ENCODE peak calls at places on chromosomes 16 and 17, in four cellular contexts. A is mesendoderm, G is mesenchymal stem cell, N is IMR-90. L is an unnamed sample.

GRCh38 chr17:45385331-45385997 is 47.2 kb downstream of the ARHGAP27 start:
- DNase-seq in A (peak), G (peak), N (peak), L (peak)

GRCh38 chr16:9978160-9978725 is 204.0 kb downstream of the GRIN2A start:
- DNase-seq in A (no peak), G (no peak), N (no peak), L (no peak)

GRCh38 chr17:20226814-20227482 is 217.8 kb downstream of the SPECC1 start:
- DNase-seq in A (peak), G (peak), N (peak), L (peak)

GRCh38 chr16:27425961-27426360 is 24.0 kb downstream of the IL21R start:
- DNase-seq in A (no peak), G (no peak), N (no peak), L (no peak)

GRCh38 chr17:76161113-76161512 is 20.1 kb upstream of the FOXJ1 start:
- DNase-seq in A (no peak), G (no peak), N (no peak), L (no peak)

GRCh38 chr16:16189842-16190241 is 33.5 kb downstream of the ABCC6 start:
- DNase-seq in A (no peak), G (no peak), N (no peak), L (no peak)

GRCh38 chr17:78168906-78169793 is 769 bp downstream of the SYNGR2 start:
- DNase-seq in A (peak), G (peak), N (peak), L (peak)

GRCh38 chr16:2767891-2768290 is 9.2 kb downstream of the ELOB start:
- DNase-seq in A (no peak), G (no peak), N (no peak), L (no peak)

GRCh38 chr17:8742828-8743227 is 1.8 kb downstream of the CCDC42 start:
- DNase-seq in A (no peak), G (no peak), N (no peak), L (no peak)

GRCh38 chr17:72136692-72137550 is 16.1 kb downstream of the SOX9 start:
- DNase-seq in A (no peak), G (no peak), N (peak), L (no peak)

GRCh38 chr17:82871056-82871775 is 31.4 kb upstream of the ZNF750 start:
- DNase-seq in A (no peak), G (no peak), N (no peak), L (no peak)

GRCh38 chr16:84730406-84731106 is 30.8 kb downstream of the USP10 start:
- DNase-seq in A (peak), G (peak), N (peak), L (peak)

GRCh38 chr17:73436966-73437365 is 125.2 kb upstream of the CDC42EP4 start:
- DNase-seq in A (no peak), G (peak), N (peak), L (no peak)

GRCh38 chr16:20918486-20919239 is 18.1 kb downstream of the LYRM1 start:
- DNase-seq in A (no peak), G (peak), N (peak), L (no peak)

GRCh38 chr17:16474012-16474725 is 17.8 kb downstream of the LRRC75A start:
- DNase-seq in A (peak), G (peak), N (peak), L (no peak)

DNA sequence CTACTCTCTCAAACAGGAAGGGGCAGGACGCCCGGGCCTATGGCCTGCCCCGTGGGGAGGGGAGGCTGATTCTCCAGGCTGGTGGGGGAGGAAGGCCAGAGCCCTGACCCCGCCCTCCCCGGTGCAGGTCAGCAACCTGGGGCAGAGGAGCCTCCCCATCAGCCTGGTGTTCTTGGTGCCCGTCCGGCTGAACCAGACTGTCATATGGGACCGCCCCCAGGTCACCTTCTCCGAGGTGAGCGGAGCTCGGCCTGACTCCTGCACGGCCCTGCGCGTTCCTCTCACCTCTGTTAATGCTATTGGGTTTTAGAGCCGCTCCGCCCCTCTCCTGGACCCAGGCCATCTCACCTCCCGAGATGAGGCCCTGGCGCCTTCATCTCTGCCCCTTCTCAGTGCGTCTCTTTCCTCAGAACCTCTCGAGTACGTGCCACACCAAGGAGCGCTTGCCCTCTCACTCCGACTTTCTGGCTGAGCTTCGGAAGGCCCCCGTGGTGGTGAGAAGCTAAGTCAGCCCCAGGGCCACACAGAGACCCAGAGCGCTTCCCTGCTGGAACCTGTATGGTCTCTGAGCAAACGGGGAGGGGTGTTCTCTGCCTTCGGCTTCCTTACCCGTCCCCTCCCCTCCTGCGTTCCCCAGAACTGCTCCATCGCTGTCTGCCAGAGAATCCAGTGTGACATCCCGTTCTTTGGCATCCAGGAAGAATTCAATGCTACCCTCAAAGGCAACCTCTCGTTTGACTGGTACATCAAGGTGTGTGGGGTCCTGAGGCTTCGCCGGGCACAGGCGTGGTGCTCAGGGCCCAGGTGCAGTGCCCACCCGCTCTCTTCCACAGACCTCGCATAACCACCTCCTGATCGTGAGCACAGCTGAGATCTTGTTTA is 25.1 kb upstream of the ITGAX start:
- DNase-seq in A (peak), G (no peak), N (no peak), L (no peak)
- H3K23ac ChIP-seq in A (no peak), G (no peak), N (no peak), L (no peak)

DNA sequence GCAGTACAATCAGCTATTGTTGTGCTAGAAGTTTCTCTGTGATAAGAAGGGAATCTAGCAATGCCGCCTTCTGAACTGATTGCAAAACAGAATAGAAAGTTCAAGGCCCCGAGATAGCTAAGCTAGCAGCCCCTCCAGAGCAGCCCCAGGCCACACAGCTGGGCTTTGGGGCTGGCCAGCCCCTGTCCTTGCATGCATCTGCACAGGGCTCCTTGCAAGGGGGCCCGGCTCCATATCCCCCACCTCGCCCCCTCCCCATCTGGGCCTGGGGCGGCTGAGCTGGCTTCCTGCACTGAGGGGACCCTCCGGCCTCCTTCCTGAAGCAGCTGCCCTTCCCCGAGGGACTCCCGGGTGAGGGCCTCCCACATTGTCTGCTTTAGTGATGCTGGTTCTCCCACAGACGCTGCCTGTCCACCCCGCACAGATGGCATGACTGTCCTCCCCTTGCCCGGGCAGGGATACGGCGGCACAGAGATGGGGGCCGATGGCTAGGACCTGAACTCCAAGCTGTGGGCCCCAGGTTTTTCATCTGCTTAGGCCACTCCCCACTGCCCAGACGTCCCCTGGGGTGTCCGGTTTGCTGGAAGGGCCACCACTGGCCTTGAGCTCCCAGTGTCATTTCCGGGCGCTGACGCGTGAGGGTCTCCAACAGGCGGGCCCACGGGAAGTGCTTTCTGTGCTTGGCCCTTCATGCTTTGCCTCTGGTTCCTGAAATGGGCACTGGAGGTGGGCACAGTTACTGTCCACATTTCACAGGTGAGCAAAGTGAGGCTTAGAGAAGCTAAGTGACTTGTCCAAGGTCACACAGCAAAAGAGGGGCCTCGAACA is 87.3 kb upstream of the CBX4 start:
- DNase-seq in A (peak), G (no peak), N (no peak), L (no peak)
- H3K23ac ChIP-seq in A (no peak), G (no peak), N (no peak), L (no peak)

DNA sequence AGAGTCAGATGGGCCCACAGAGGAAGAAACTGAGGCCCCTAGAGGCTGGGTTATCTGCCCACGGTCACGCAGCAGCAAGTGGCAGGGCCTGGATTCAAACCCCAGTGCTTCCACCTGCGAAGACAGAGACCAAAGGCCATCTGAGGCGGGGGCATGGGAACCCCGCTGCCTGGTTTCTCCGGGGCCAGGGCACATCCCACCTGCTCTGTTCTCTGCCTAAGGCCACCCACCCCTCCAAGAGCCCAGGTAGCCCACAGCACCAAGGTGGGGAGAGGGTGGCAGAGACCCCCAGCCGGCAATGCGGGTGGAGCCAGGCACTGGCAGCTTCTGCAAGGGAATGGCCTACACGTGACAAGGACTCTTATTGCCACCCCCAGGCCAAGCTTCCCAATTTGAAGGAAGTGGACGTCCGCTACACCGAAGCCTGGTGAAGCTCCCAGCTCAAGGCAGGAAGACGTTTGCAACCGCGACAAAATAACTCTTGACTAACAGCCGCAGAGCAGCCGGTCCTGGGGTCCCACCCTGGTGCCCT is 69.7 kb upstream of the PLCG2 start:
- DNase-seq in A (no peak), G (no peak), N (no peak), L (no peak)
- H3K23ac ChIP-seq in A (no peak), G (no peak), N (no peak), L (no peak)

GRCh38 chr16:52494145-52494544 is 52.8 kb downstream of the TOX3 start:
- DNase-seq in A (no peak), G (no peak), N (no peak), L (no peak)
- H3K23ac ChIP-seq in A (no peak), G (no peak), N (no peak), L (no peak)

DNA sequence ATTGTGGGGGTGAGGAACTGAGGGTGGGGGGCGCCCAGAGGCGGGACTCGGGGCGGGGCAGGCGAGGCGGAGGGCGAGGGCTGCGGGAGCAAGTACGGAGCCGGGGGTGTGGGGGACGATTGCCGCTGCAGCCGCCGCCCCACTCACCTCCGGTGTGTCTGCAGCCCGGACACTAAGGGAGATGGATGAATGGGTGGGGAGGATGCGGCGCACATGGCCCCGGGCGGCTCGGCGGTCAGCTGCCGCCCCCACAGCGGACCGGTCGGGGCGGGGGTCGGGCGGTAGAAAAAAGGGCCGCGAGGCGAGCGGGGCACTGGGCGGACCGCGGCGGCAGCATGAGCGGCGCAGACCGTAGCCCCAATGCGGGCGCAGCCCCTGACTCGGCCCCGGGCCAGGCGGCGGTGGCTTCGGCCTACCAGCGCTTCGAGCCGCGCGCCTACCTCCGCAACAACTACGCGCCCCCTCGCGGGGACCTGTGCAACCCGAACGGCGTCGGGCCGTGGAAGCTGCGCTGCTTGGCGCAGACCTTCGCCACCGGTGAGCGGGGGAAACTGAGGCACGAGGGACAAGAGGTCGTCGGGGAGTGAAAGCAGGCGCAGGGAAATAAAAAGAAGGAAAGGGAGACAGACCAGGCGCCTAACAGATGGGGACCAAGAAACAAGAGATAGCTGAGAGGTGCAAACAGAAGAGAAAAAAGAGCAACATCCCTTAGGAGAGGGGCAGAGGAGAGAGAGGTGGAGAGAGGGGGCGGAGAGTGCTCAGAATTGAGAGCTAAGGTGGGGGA is at the start of gene PNMT:
- DNase-seq in A (peak), G (peak), N (peak), L (peak)
- H3K23ac ChIP-seq in A (no peak), G (peak), N (no peak), L (no peak)

GRCh38 chr17:17847726-17848125 is 10.9 kb upstream of the SREBF1 start:
- DNase-seq in A (no peak), G (no peak), N (no peak), L (no peak)

GRCh38 chr17:17847102-17847501 is 10.3 kb upstream of the SREBF1 start:
- DNase-seq in A (no peak), G (no peak), N (no peak), L (no peak)

GRCh38 chr17:17845046-17845775 is 8.4 kb upstream of the SREBF1 start:
- DNase-seq in A (no peak), G (no peak), N (no peak), L (no peak)

GRCh38 chr17:17846003-17846402 is 9.2 kb upstream of the SREBF1 start:
- DNase-seq in A (no peak), G (no peak), N (no peak), L (no peak)

DNA sequence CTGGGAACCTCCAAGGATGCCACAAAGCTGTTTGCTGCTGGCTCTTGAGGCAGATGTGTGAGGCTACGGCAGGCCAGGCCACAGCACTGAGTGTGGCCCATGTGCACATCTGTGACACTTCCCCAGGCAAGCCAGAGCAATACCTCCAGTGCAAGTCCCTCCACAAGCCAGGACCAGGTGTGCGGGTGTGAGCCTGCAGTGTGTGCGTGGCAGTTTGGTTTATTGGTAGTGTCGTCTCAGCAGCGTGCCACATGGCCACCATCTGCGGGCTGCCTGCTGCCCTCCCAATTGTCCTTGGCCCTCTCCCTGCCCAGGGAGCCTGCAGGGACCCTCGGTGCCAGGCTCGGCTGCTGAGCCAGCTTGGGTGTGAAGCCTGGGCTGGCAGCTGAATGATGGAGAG is 9.9 kb upstream of the SREBF1 start:
- DNase-seq in A (no peak), G (no peak), N (no peak), L (no peak)
- H3K23ac ChIP-seq in A (no peak), G (no peak), N (no peak), L (no peak)